ENCODE peak calls at places on chromosomes 5 and 9, in five cellular contexts. T is T-helper 1 cell; G is T follicular helper cell; J is stimulated activated CD8-positive, alpha-beta memory T cell treated with anti-CD3 and anti-CD28 coated beads, Interleukin-7, amount 100 ng/mL, for 4 hours; Q is HuH-7. Z is an unnamed sample.

GRCh38 chr5:119678351-119679028 is 49.1 kb downstream of the FAM170A start:
- DNase-seq in T (no peak), G (no peak), J (no peak), Q (no peak), Z (no peak)

GRCh38 chr5:32165-32564 is 59.8 kb upstream of the PLEKHG4B start:
- DNase-seq in T (no peak), G (no peak), J (no peak), Q (no peak), Z (no peak)

GRCh38 chr5:138954257-138955012 is 79.3 kb upstream of the LRRTM2 start:
- DNase-seq in T (no peak), G (no peak), J (no peak), Q (no peak), Z (no peak)

GRCh38 chr5:119250946-119251901 is 104.6 kb upstream of the TNFAIP8 start:
- DNase-seq in T (no peak), G (no peak), J (no peak), Q (no peak), Z (no peak)

GRCh38 chr5:134223406-134224251 is 2.2 kb downstream of the PPP2CA start:
- DNase-seq in T (no peak), G (no peak), J (no peak), Q (no peak), Z (no peak)

GRCh38 chr5:52710972-52711596 is 76.6 kb upstream of the ITGA1 start:
- DNase-seq in T (no peak), G (no peak), J (no peak), Q (no peak), Z (no peak)

GRCh38 chr9:117153021-117153420 is 261.8 kb downstream of the ASTN2 start:
- DNase-seq in T (no peak), G (no peak), J (no peak), Q (no peak), Z (no peak)

GRCh38 chr9:70285981-70286616 is 27.3 kb downstream of the SMC5 start:
- DNase-seq in T (no peak), G (no peak), J (no peak), Q (no peak), Z (no peak)

GRCh38 chr9:74551266-74551665 is 54.1 kb downstream of the RORB start:
- DNase-seq in T (no peak), G (no peak), J (no peak), Q (no peak), Z (no peak)

GRCh38 chr9:95131023-95131943 is 186.2 kb downstream of the FANCC start:
- DNase-seq in T (no peak), G (peak), J (no peak), Q (peak), Z (no peak)

GRCh38 chr5:83097582-83098265 is 20.4 kb downstream of the XRCC4 start:
- DNase-seq in T (no peak), G (no peak), J (no peak), Q (no peak), Z (no peak)

GRCh38 chr5:56299212-56299611 is 66.1 kb upstream of the ANKRD55 start:
- DNase-seq in T (no peak), G (no peak), J (no peak), Q (no peak), Z (no peak)

GRCh38 chr5:371811-372555 is 50.5 kb downstream of the AHRR start:
- DNase-seq in T (no peak), G (no peak), J (no peak), Q (no peak), Z (no peak)

GRCh38 chr5:179803651-179804598 is 2.7 kb downstream of the MGAT4B start:
- DNase-seq in T (no peak), G (no peak), J (no peak), Q (no peak), Z (no peak)

GRCh38 chr5:172740483-172741205 is 30.4 kb downstream of the DUSP1 start:
- DNase-seq in T (no peak), G (no peak), J (no peak), Q (no peak), Z (no peak)

GRCh38 chr5:119255571-119256356 is 100.1 kb upstream of the TNFAIP8 start:
- DNase-seq in T (no peak), G (no peak), J (no peak), Q (peak), Z (no peak)

GRCh38 chr5:169302491-169303118 is 1.7 kb upstream of the SLIT3 start:
- DNase-seq in T (peak), G (peak), J (no peak), Q (peak), Z (peak)

GRCh38 chr5:72194846-72195245 is 87.6 kb downstream of the MAP1B start:
- DNase-seq in T (no peak), G (no peak), J (peak), Q (no peak), Z (peak)

GRCh38 chr9:114930063-114930812 is at the start of gene TNFSF8:
- DNase-seq in T (peak), G (peak), J (peak), Q (no peak), Z (no peak)

GRCh38 chr5:163757344-163757743 is 251.9 kb downstream of the MAT2B start:
- DNase-seq in T (no peak), G (no peak), J (no peak), Q (no peak), Z (no peak)

GRCh38 chr5:19584131-19584530 is 403.9 kb downstream of the CDH18 start:
- DNase-seq in T (no peak), G (no peak), J (no peak), Q (no peak), Z (no peak)

GRCh38 chr9:15873573-15874177 is 320.8 kb downstream of the CCDC171 start:
- DNase-seq in T (no peak), G (no peak), J (no peak), Q (peak), Z (no peak)

GRCh38 chr5:153476767-153477166 is 13.7 kb upstream of the GRIA1 start:
- DNase-seq in T (no peak), G (no peak), J (no peak), Q (no peak), Z (no peak)

GRCh38 chr9:81028504-81028903 is 660.8 kb downstream of the TLE1 start:
- DNase-seq in T (no peak), G (no peak), J (no peak), Q (no peak), Z (no peak)